ENCODE peak calls at places on chromosomes 7 and 10, in seven cellular contexts. M, V, A, L, R, D and E are unnamed samples.

GRCh38 chr10:82308641-82309040 is 433.6 kb downstream of the NRG3 start:
- DNase-seq in A (no peak), M (no peak), D (no peak), L (no peak), R (no peak), V (no peak), E (no peak)

GRCh38 chr10:84179059-84179710 is 5.6 kb downstream of the GPR15LG start:
- DNase-seq in L (no peak), V (no peak), R (no peak), M (peak; percentile 27), D (peak; percentile 96), A (no peak), E (no peak)

GRCh38 chr7:9231683-9232082 is 798.3 kb downstream of the NXPH1 start:
- DNase-seq in M (no peak), L (no peak), A (no peak), V (no peak), D (no peak), R (no peak), E (no peak)

GRCh38 chr7:65371468-65371867 is 2.2 kb upstream of the ZNF92 start:
- DNase-seq in L (no peak), M (no peak), D (no peak), V (no peak), A (no peak), R (no peak), E (no peak)

GRCh38 chr7:67021260-67021659 is 24.6 kb downstream of the TYW1 start:
- DNase-seq in L (no peak), D (no peak), M (no peak), R (no peak), V (no peak), A (no peak), E (no peak)

GRCh38 chr10:95909591-95909990 is 1.8 kb downstream of the CC2D2B start:
- DNase-seq in L (no peak), A (no peak), D (no peak), R (no peak), M (no peak), V (no peak), E (no peak)

GRCh38 chr7:75611557-75612178 is 119.5 kb downstream of the SPDYE5 start:
- DNase-seq in D (peak; percentile 18), A (peak; percentile 89), M (no peak), V (no peak), L (peak; percentile 50), R (no peak), E (peak; percentile 98)

GRCh38 chr10:124124123-124124768 is 30.8 kb upstream of the CHST15 start:
- DNase-seq in L (no peak), D (no peak), R (no peak), V (no peak), M (no peak), A (no peak), E (no peak)

GRCh38 chr10:122019414-122019975 is 30.5 kb downstream of the TACC2 start:
- DNase-seq in R (no peak), L (no peak), V (no peak), D (peak; percentile 68), A (peak; percentile 86), M (no peak), E (peak; percentile 74)
- H3K4me3 ChIP-seq in R (no peak overlapping the region), L (no peak overlapping the region), V (no peak overlapping the region), D (peak overlapping the region; percentile 46), A (peak overlapping the region; percentile 25), M (no peak overlapping the region), E (peak overlapping the region; percentile 44)

GRCh38 chr7:91720255-91720937 is 160.1 kb downstream of the MTERF1 start:
- DNase-seq in L (no peak), A (no peak), R (no peak), M (peak; percentile 1), V (peak; percentile 32), D (no peak), E (no peak)
- H3K4me3 ChIP-seq in L (no peak overlapping the region), A (no peak overlapping the region), R (no peak overlapping the region), M (no peak overlapping the region), V (no peak overlapping the region), D (no peak overlapping the region), E (no peak overlapping the region)

GRCh38 chr10:45487738-45488137 is 113.7 kb downstream of the ALOX5 start:
- DNase-seq in M (no peak), A (no peak), V (no peak), R (no peak), L (no peak), D (no peak), E (no peak)
- H3K4me3 ChIP-seq in M (no peak overlapping the region), A (no peak overlapping the region), V (no peak overlapping the region), R (no peak overlapping the region), L (no peak overlapping the region), D (no peak overlapping the region), E (no peak overlapping the region)

GRCh38 chr10:103069453-103070331 is 123.4 kb downstream of the NT5C2 start:
- DNase-seq in L (peak; percentile 69), V (peak; percentile 61), A (peak; percentile 75), D (no peak), R (peak; percentile 56), M (peak; percentile 68), E (peak; percentile 74)
- H3K4me3 ChIP-seq in L (no peak overlapping the region), V (no peak overlapping the region), A (no peak overlapping the region), D (no peak overlapping the region), R (no peak overlapping the region), M (no peak overlapping the region), E (no peak overlapping the region)

GRCh38 chr10:132063432-132063831 is 2.3 kb upstream of the JAKMIP3 start:
- DNase-seq in A (peak; percentile 30), L (no peak), M (no peak), R (no peak), V (no peak), D (no peak), E (no peak)

GRCh38 chr10:132064082-132064755 is 1.5 kb upstream of the JAKMIP3 start:
- DNase-seq in D (no peak), R (no peak), V (no peak), A (peak; percentile 59), L (no peak), M (no peak), E (no peak)

GRCh38 chr10:132066186-132066585 is 440 bp downstream of the JAKMIP3 start:
- DNase-seq in M (no peak), L (no peak), V (no peak), R (no peak), D (no peak), A (peak; percentile 54), E (peak; percentile 41)

GRCh38 chr10:132065491-132066105 is at the start of gene JAKMIP3:
- DNase-seq in R (no peak), D (peak; percentile 50), L (no peak), V (peak; percentile 86), M (peak; percentile 96), A (peak; percentile 64), E (peak; percentile 38)

GRCh38 chr10:132064771-132065437 is 842 bp upstream of the JAKMIP3 start:
- DNase-seq in R (no peak), D (no peak), L (no peak), A (peak; percentile 52), M (no peak), V (no peak), E (peak; percentile 46)
- H3K4me3 ChIP-seq in R (no peak overlapping the region), D (peak overlapping the region; percentile 57), L (no peak overlapping the region), A (peak overlapping the region; percentile 53), M (peak overlapping the region; percentile 42), V (no peak overlapping the region), E (peak overlapping the region; percentile 58)